ENCODE peak calls at places on chromosome 18, in ten cellular contexts. V is foreskin fibroblast; C is GM13976; Q is Daoy; Y is KG1; X is stimulated activated CD4-positive, alpha-beta T cell treated with anti-CD3 and anti-CD28 coated beads, Interleukin-15, amount 100 ng/mL, for 24 hours; F is lung microvascular endothelial cell; J is GM23248; T is neural crest cell; K is caudate nucleus. S is an unnamed sample.
A peak's percentile ranks its signal among the peaks of the same experiment; 100 is the strongest.

GRCh38 chr18:11866329-11866728 is 15.1 kb downstream of the CHMP1B start:
- DNase-seq in K (no peak), J (no peak), C (no peak), X (no peak), Q (no peak), T (no peak), Y (no peak), V (no peak), F (no peak), S (no peak)

GRCh38 chr18:79963658-79964329 is 649 bp upstream of the HSBP1L1 start:
- DNase-seq in C (no peak), F (no peak), J (no peak), Y (no peak), V (no peak), Q (no peak), T (no peak), K (no peak), X (no peak), S (no peak)

GRCh38 chr18:2050702-2051201 is 520.6 kb downstream of the METTL4 start:
- DNase-seq in T (no peak), Y (no peak), F (no peak), C (no peak), Q (peak; percentile 24), K (no peak), J (no peak), V (no peak), X (peak; percentile 2), S (no peak)

GRCh38 chr18:8480506-8481328 is 128.5 kb upstream of the RAB12 start:
- DNase-seq in C (no peak), Y (no peak), T (peak; percentile 30), F (peak; percentile 74), X (no peak), V (peak; percentile 51), K (peak; percentile 35), J (peak; percentile 64), Q (peak; percentile 40), S (peak; percentile 23)

GRCh38 chr18:41490861-41491260 is 464.2 kb upstream of the PIK3C3 start:
- DNase-seq in Y (no peak), C (no peak), K (no peak), F (no peak), X (no peak), Q (no peak), T (no peak), J (no peak), V (no peak), S (no peak)

GRCh38 chr18:74506405-74507119 is 10.4 kb downstream of the CNDP2 start:
- DNase-seq in F (no peak), C (no peak), Y (no peak), K (no peak), T (no peak), Q (no peak), X (no peak), J (no peak), V (peak; percentile 19), S (no peak)

GRCh38 chr18:40159141-40160017 is 1795.7 kb upstream of the PIK3C3 start:
- DNase-seq in K (no peak), J (peak; percentile 68), F (peak; percentile 60), Q (no peak), V (peak; percentile 24), X (no peak), Y (no peak), C (no peak), T (no peak), S (no peak)

GRCh38 chr18:68150976-68151375 is 563.9 kb downstream of the TMX3 start:
- DNase-seq in C (no peak), V (no peak), J (no peak), Q (no peak), F (no peak), X (no peak), Y (no peak), K (no peak), T (no peak), S (no peak)

S was measured in anterior cingulate cortex.